ENCODE peak calls at places on chromosomes 7 and 10, in nine cellular contexts. V is AML-193; X is mucosa of gallbladder; W is NCI-H1417; S is fibroblast of the conjunctiva; R is activated CD8-positive, alpha-beta memory T cell treated with anti-CD3 and anti-CD28 coated beads, Interleukin-2, amount 10 ng/mL, durations not matched to agents 7 days and 5 days; E is EL; Y is NCI-H460; I is RPMI8226. G is an unnamed sample.

GRCh38 chr7:1938788-1939433 is 268.8 kb downstream of the ELFN1 start:
- DNase-seq in V (no peak), X (no peak), W (no peak), S (no peak), R (peak; percentile 47), E (no peak), Y (no peak), I (no peak), G (no peak)

GRCh38 chr7:63953181-63953580 is 45.5 kb upstream of the ZNF722 start:
- DNase-seq in V (no peak), X (no peak), W (no peak), S (no peak), R (no peak), E (no peak), Y (no peak), I (no peak), G (no peak)

GRCh38 chr7:73823257-73823656 is 7.5 kb upstream of the CLDN4 start:
- DNase-seq in V (no peak), X (no peak), W (no peak), S (no peak), R (no peak), E (no peak), Y (no peak), I (no peak), G (no peak)

GRCh38 chr10:103576862-103577261 is 83.4 kb downstream of the NEURL1 start:
- DNase-seq in V (no peak), X (no peak), W (peak; percentile 73), S (no peak), R (no peak), E (no peak), Y (no peak), I (no peak), G (no peak)

GRCh38 chr7:130940907-130941306 is 206.9 kb upstream of the KLF14 start:
- DNase-seq in V (no peak), X (no peak), W (no peak), S (no peak), R (no peak), E (no peak), Y (no peak), I (no peak), G (no peak)

GRCh38 chr10:132001238-132001977 is 19.7 kb upstream of the BNIP3 start:
- DNase-seq in V (no peak), X (peak; percentile 25), W (peak; percentile 44), S (no peak), R (no peak), E (no peak), Y (peak; percentile 82), I (no peak), G (peak; percentile 80)

GRCh38 chr10:49324711-49325110 is 25.7 kb downstream of the C10orf71 start:
- DNase-seq in V (no peak), X (no peak), W (peak; percentile 21), S (no peak), R (no peak), E (peak; percentile 19), Y (no peak), I (no peak), G (no peak)

GRCh38 chr7:23298885-23299769 is at the start of gene MALSU1:
- DNase-seq in V (peak; percentile 96), X (peak; percentile 98), W (peak; percentile 99), S (peak; percentile 94), R (peak; percentile 98), E (peak; percentile 98), Y (peak; percentile 97), I (peak; percentile 99), G (peak; percentile 99)

GRCh38 chr7:78080811-78081210 is 282.2 kb downstream of the PHTF2 start:
- DNase-seq in V (no peak), X (no peak), W (no peak), S (no peak), R (no peak), E (no peak), Y (no peak), I (no peak), G (no peak)